ENCODE peak calls at places on chromosome 22, in eight cellular contexts. T is fibroblast of the aortic adventitia, H is choroid plexus epithelial cell, E is right atrium auricular region, K is HAP-1, D is transverse colon, S is right cardiac atrium, N is adrenal gland. L is an unnamed sample.

GRCh38 chr22:42217019-42217751 is 53.3 kb downstream of the TCF20 start:
- DNase-seq in D (no peak), E (no peak), H (no peak), K (no peak), T (no peak), N (no peak), S (no peak), L (no peak)

GRCh38 chr22:31692186-31692886 is 30.3 kb upstream of the PISD start:
- DNase-seq in E (no peak), T (no peak), N (no peak), H (peak; percentile 81), K (no peak), S (no peak), D (no peak), L (no peak)

GRCh38 chr22:25714739-25715138 is 27.2 kb upstream of the MYO18B start:
- DNase-seq in H (no peak), D (no peak), S (no peak), K (no peak), N (no peak), T (no peak), E (no peak), L (no peak)

GRCh38 chr22:23833911-23834317 is 4.9 kb downstream of the DERL3 start:
- DNase-seq in D (no peak), S (peak; percentile 71), K (no peak), N (peak; percentile 13), E (no peak), T (no peak), H (no peak), L (no peak)

GRCh38 chr22:20794132-20794990 is 20.4 kb downstream of the SERPIND1 start:
- DNase-seq in N (no peak), D (no peak), E (no peak), S (no peak), T (no peak), K (no peak), H (no peak), L (no peak)

GRCh38 chr22:20805972-20806471 is 32.1 kb downstream of the SERPIND1 start:
- DNase-seq in S (no peak), K (no peak), H (peak; percentile 47), N (no peak), D (no peak), T (peak; percentile 23), E (no peak), L (no peak)

GRCh38 chr22:31400023-31400397 is 606 bp downstream of the DRG1 start:
- DNase-seq in D (peak; percentile 7), S (no peak), H (peak; percentile 16), T (peak; percentile 32), E (no peak), K (no peak), N (peak; percentile 19), L (peak; percentile 23)

GRCh38 chr22:22556995-22557925 is 1.8 kb downstream of the PRAME start:
- DNase-seq in E (no peak), N (no peak), H (no peak), D (no peak), K (no peak), T (no peak), S (no peak), L (no peak)

GRCh38 chr22:47535681-47536080 is 773.2 kb downstream of the TBC1D22A start:
- DNase-seq in D (no peak), E (no peak), N (no peak), T (no peak), H (no peak), K (no peak), S (no peak), L (no peak)

GRCh38 chr22:22593964-22594656 is 35.0 kb upstream of the PRAME start:
- DNase-seq in D (peak; percentile 38), S (peak; percentile 47), N (peak; percentile 46), E (no peak), T (peak; percentile 59), K (peak; percentile 47), H (peak; percentile 65), L (peak; percentile 68)

GRCh38 chr22:42316988-42317387 is 46.5 kb upstream of the TCF20 start:
- DNase-seq in E (no peak), H (peak; percentile 7), S (no peak), D (peak; percentile 86), N (no peak), K (no peak), T (peak; percentile 52), L (peak; percentile 65)

GRCh38 chr22:24247564-24248344 is 2.9 kb upstream of the GGT5 start:
- DNase-seq in E (peak; percentile 98), K (peak; percentile 62), S (peak; percentile 97), D (peak; percentile 81), N (peak; percentile 90), T (peak; percentile 99), H (peak; percentile 99), L (peak; percentile 87)

GRCh38 chr22:20021196-20022181 is 579 bp downstream of the TANGO2 start:
- DNase-seq in H (no peak), S (peak; percentile 85), D (peak; percentile 42), E (peak; percentile 82), N (peak; percentile 90), T (peak; percentile 69), K (no peak), L (peak; percentile 45)

GRCh38 chr22:49364398-49364797 is 463.3 kb downstream of the BRD1 start:
- DNase-seq in H (no peak), E (no peak), N (no peak), T (no peak), K (no peak), S (peak; percentile 27), D (no peak), L (no peak)

DNA sequence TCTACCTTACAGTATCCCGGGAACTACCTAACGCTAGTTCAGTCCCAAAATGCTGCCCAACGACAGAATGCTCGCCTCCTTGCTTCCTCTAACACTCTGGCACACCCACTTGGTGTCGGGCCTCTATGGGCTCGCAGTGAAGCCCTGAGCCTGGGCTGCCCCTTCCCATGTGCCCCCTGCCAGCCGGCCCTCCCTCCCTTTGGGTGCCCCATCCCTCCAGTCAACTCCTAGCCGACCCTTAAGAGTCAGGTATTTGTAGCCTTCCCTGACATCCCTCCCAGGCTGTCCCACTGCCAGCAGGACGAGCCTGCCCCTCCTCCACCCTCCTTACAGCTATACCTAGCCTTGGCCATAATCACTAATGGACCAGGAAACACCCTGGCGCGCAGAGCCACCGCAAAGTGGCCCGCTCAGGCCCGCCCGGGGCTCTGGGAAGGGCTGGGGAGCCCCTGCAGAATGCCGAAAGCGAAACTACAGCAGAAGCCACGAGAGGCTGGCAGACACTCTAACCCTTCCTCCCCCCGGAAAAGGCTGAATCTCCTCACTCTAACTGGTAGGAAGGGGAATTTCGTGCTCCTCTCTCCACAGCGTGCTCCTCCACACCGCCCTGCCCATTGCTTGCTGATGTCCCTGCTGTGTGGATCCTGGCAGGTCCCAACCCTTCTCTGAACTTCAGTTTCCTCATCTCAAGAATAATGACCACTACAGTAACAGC is 8.2 kb downstream of the CBX7 start:
- DNase-seq in N (peak; percentile 47), S (no peak), T (peak; percentile 43), K (no peak), E (no peak), H (peak; percentile 65), D (peak; percentile 74), L (peak; percentile 54)
- H3K4me3 ChIP-seq in N (no peak overlapping the region), S (peak overlapping the region; percentile 88), T (peak overlapping the region; percentile 90), K (peak overlapping the region; percentile 79), E (peak overlapping the region; percentile 88), H (peak overlapping the region; percentile 72), D (peak overlapping the region; percentile 98), L (peak overlapping the region; percentile 97)

GRCh38 chr22:43862882-43863202 is 529 bp upstream of the SULT4A1 start:
- DNase-seq in S (no peak), H (no peak), E (no peak), K (no peak), D (no peak), T (no peak), N (peak; percentile 1), L (no peak)
- H3K4me3 ChIP-seq in S (no peak overlapping the region), H (peak overlapping the region; percentile 65), E (no peak overlapping the region), K (no peak overlapping the region), D (no peak overlapping the region), T (peak overlapping the region; percentile 40), N (no peak overlapping the region), L (peak overlapping the region; percentile 6)

GRCh38 chr22:45212992-45213751 is 27.5 kb downstream of the KIAA0930 start:
- DNase-seq in S (peak; percentile 83), T (peak; percentile 70), H (peak; percentile 23), E (peak; percentile 85), K (no peak), N (peak; percentile 80), D (peak; percentile 27), L (peak; percentile 48)

GRCh38 chr22:45210577-45211431 is 29.9 kb downstream of the KIAA0930 start:
- DNase-seq in N (no peak), S (no peak), T (peak; percentile 83), H (no peak), D (no peak), E (no peak), K (no peak), L (no peak)

GRCh38 chr22:45211435-45211834 is 29.3 kb downstream of the KIAA0930 start:
- DNase-seq in T (no peak), H (no peak), E (no peak), N (no peak), K (no peak), D (no peak), S (no peak), L (no peak)

GRCh38 chr22:45211848-45212247 is 28.8 kb downstream of the KIAA0930 start:
- DNase-seq in S (no peak), T (peak; percentile 63), E (no peak), D (no peak), N (no peak), H (no peak), K (no peak), L (no peak)

DNA sequence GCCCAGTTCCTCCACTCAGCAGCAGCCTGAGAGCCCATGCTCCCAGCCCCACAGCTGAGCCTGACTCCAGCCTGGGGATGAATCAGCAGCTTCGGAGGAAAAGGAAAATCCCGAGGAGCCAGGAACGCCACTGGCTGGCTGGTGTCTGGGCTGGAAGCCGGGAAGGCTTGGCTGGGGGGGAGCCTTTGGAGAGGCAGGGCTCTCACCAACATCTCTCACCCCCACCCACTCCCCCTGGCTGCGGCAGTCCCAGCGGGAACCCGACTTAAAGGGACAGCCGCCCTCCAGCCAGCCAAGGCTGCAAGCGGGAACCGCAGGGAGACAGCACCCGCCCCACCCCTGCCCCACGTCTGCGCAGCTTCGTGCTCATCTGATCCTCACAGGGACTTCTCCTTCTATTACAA is 28.4 kb downstream of the KIAA0930 start:
- DNase-seq in T (peak; percentile 92), K (no peak), D (peak; percentile 64), S (peak; percentile 93), E (peak; percentile 89), N (peak; percentile 94), H (peak; percentile 67), L (peak; percentile 88)
- H3K4me3 ChIP-seq in T (peak overlapping the region; percentile 70), K (no peak overlapping the region), D (no peak overlapping the region), S (peak overlapping the region; percentile 37), E (peak overlapping the region; percentile 48), N (no peak overlapping the region), H (peak overlapping the region; percentile 49), L (no peak overlapping the region)

DNA sequence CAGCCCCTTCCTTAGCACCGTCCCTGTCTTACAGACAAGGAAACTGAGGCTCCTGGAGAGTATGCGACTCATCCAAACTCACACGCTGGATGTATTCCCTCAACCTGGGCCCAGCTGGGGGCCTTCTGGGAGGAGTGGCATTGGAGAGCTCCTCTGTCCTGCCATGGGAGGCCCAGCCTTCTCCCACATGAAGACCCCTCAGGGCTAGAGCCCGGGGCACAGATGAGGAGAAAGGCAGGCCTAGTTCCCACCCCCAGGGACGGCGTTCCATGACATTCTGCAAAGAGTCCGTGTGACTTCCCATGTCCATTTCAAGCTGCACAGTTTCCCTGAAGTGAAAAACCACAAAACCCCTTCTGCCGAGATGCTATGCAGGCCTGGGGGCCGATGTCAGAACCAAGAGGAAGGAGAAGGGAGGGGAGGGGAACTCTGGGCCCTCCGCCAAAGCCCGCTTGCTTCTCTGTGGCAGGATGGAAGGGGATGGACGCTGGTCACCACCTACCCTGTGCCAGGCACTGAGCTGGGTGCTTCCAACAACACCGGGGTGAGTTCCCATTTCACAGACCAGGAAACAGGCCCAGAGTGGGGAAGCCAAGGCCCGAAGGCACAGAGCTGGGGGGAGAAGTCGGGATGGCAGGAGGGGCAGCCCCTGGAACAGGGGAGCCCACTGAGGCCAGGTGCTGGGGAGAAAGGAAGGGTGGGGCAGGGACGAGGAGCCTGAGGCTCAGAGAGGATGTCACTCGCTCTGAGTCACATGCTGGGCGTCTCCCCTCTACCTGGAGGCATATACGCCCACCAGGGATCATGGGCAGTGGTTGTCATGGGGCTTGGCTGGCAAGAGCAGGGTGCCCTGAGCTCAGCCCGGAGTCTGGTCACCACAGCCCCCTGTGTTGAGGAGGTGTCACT is 15.7 kb downstream of the RAC2 start:
- DNase-seq in D (peak; percentile 41), N (no peak), S (peak; percentile 70), E (no peak), K (no peak), H (peak; percentile 86), T (no peak), L (no peak)
- H3K4me3 ChIP-seq in D (no peak overlapping the region), N (no peak overlapping the region), S (no peak overlapping the region), E (no peak overlapping the region), K (no peak overlapping the region), H (no peak overlapping the region), T (no peak overlapping the region), L (no peak overlapping the region)

L was measured in cardiac muscle cell.